ENCODE peak calls at places on chromosomes 4 and X, in four cellular contexts. H is NCI-H748 treated with DMSO at 0.1 percent for 48 hours; L is HT1080; J is stimulated activated CD4-positive, alpha-beta T cell treated with anti-CD3 and anti-CD28 coated beads, TNF-alpha, amount 100 ng/mL, for 4 hours. Z is an unnamed sample.
A peak's percentile ranks its signal among the peaks of the same experiment; 100 is the strongest.

GRCh38 chr4:212438-213174 is 88.3 kb downstream of the ZNF718 start:
- DNase-seq in J (no peak), L (peak; percentile 50), H (no peak), Z (no peak)

GRCh38 chrX:37830371-37830770 is 17.0 kb downstream of the DYNLT3 start:
- DNase-seq in L (no peak), H (no peak), J (no peak), Z (no peak)

GRCh38 chrX:40176979-40177430 is 79.2 kb upstream of the BCOR start:
- DNase-seq in H (no peak), L (no peak), J (no peak), Z (no peak)

GRCh38 chrX:103608305-103608963 is 671 bp downstream of the TCEAL3 start:
- DNase-seq in L (no peak), J (no peak), H (no peak), Z (no peak)

GRCh38 chrX:52574416-52575275 is 57.8 kb upstream of the XAGE1B start:
- DNase-seq in J (no peak), H (peak; percentile 2), L (peak; percentile 16), Z (peak; percentile 23)

GRCh38 chr4:52856802-52857201 is 5.3 kb upstream of the RASL11B start:
- DNase-seq in L (no peak), J (no peak), H (no peak), Z (no peak)

GRCh38 chr4:150342945-150343344 is 239.0 kb upstream of the MAB21L2 start:
- DNase-seq in J (no peak), H (no peak), L (no peak), Z (no peak)

GRCh38 chr4:164977243-164978164 is at the start of gene TRIM61:
- DNase-seq in J (no peak), H (no peak), L (peak; percentile 70), Z (no peak)

GRCh38 chr4:98689507-98690174 is 31.2 kb upstream of the TSPAN5 start:
- DNase-seq in J (no peak), H (no peak), L (no peak), Z (no peak)

GRCh38 chr4:66568001-66568400 is 897.7 kb upstream of the EPHA5 start:
- DNase-seq in L (no peak), H (no peak), J (no peak), Z (no peak)

GRCh38 chr4:123399638-123400358 is 3.2 kb downstream of the SPRY1 start:
- DNase-seq in J (no peak), H (no peak), L (no peak), Z (no peak)

GRCh38 chr4:24730256-24731001 is 64.9 kb upstream of the SOD3 start:
- DNase-seq in L (peak; percentile 18), J (no peak), H (no peak), Z (peak; percentile 38)

GRCh38 chrX:119238557-119238956 is 2.5 kb downstream of the PGRMC1 start:
- DNase-seq in L (no peak), H (no peak), J (no peak), Z (no peak)

GRCh38 chr4:140243345-140243753 is 89.4 kb upstream of the MAML3 start:
- DNase-seq in L (no peak), H (peak; percentile 64), J (no peak), Z (no peak)

GRCh38 chr4:34183916-34184315 is 2060.4 kb downstream of the ARAP2 start:
- DNase-seq in L (no peak), J (no peak), H (no peak), Z (no peak)

GRCh38 chr4:158236304-158237030 is 26.2 kb downstream of the TMEM144 start:
- DNase-seq in L (no peak), J (no peak), H (no peak), Z (no peak)

GRCh38 chrX:87388381-87388780 is 129.2 kb upstream of the KLHL4 start:
- DNase-seq in J (no peak), H (no peak), L (no peak), Z (no peak)

GRCh38 chrX:138504254-138504653 is 207.3 kb downstream of the FGF13 start:
- DNase-seq in J (no peak), L (peak; percentile 3), H (no peak), Z (no peak)

GRCh38 chrX:110218591-110218990 is 99.3 kb downstream of the AMMECR1 start:
- DNase-seq in J (no peak), L (no peak), H (no peak), Z (no peak)

GRCh38 chrX:100645106-100645505 is 1.1 kb downstream of the SRPX2 start:
- DNase-seq in H (no peak), L (peak; percentile 37), J (no peak), Z (no peak)

GRCh38 chr4:155342142-155342541 is 34.6 kb downstream of the MAP9 start:
- DNase-seq in L (peak; percentile 84), H (no peak), J (no peak), Z (no peak)

GRCh38 chr4:111781611-111782010 is 363.6 kb upstream of the FAM241A start:
- DNase-seq in L (peak; percentile 57), H (no peak), J (no peak), Z (no peak)

GRCh38 chrX:48720580-48721240 is 24.2 kb downstream of the SUV39H1 start:
- DNase-seq in L (no peak), J (no peak), H (no peak), Z (no peak)

GRCh38 chrX:9988762-9989161 is 21.6 kb downstream of the CLDN34 start:
- DNase-seq in J (no peak), H (no peak), L (no peak), Z (no peak)

Z was measured in DMS 273 treated with DMSO at 0.1 percent for 48 hours.